ENCODE peak calls at places on chromosomes 3 and 15, in six cellular contexts. Z is A549, C is HepG2, P is K562, E is endothelial cell of umbilical vein, S is GM12878. B is an unnamed sample.

GRCh38 chr3:152470893-152471292 is 202.2 kb downstream of the MBNL1 start:
- DNase-seq in Z (no peak), C (no peak), P (no peak), E (no peak), S (no peak), B (no peak)

GRCh38 chr15:25061808-25062550 is 107.2 kb downstream of the SNRPN start:
- DNase-seq in Z (no peak), C (no peak), P (no peak), E (no peak), S (no peak), B (no peak)

GRCh38 chr15:71512281-71513016 is 297.9 kb upstream of the NR2E3 start:
- DNase-seq in Z (no peak), C (peak), P (no peak), E (no peak), S (no peak), B (no peak)

GRCh38 chr3:171351676-171352075 is 108.5 kb downstream of the TNIK start:
- DNase-seq in Z (no peak), C (no peak), P (no peak), E (peak), S (no peak), B (peak)

GRCh38 chr3:124780767-124781485 is 50.7 kb downstream of the UMPS start:
- DNase-seq in Z (no peak), C (no peak), P (no peak), E (peak), S (no peak), B (peak)

GRCh38 chr3:48532271-48532973 is 24.2 kb downstream of the PFKFB4 start:
- DNase-seq in Z (no peak), C (no peak), P (no peak), E (no peak), S (no peak), B (no peak)

GRCh38 chr3:31265646-31266423 is 266.9 kb upstream of the STT3B start:
- DNase-seq in Z (no peak), C (no peak), P (no peak), E (peak), S (no peak), B (peak)

GRCh38 chr3:131396170-131396569 is 14.6 kb downstream of the NUDT16 start:
- DNase-seq in Z (no peak), C (no peak), P (no peak), E (no peak), S (no peak), B (peak)

GRCh38 chr15:101049282-101049681 is 130.1 kb downstream of the LRRK1 start:
- DNase-seq in Z (no peak), C (no peak), P (no peak), E (no peak), S (no peak), B (no peak)

GRCh38 chr3:154931484-154931883 is 148.6 kb upstream of the MME start:
- DNase-seq in Z (no peak), C (no peak), P (no peak), E (no peak), S (no peak), B (no peak)

GRCh38 chr3:8238434-8238833 is 263.2 kb upstream of the LMCD1 start:
- DNase-seq in Z (no peak), C (no peak), P (no peak), E (no peak), S (no peak), B (no peak)
- H3K4me3 ChIP-seq in Z (no peak), C (no peak), P (no peak), E (no peak), S (no peak), B (no peak)

DNA sequence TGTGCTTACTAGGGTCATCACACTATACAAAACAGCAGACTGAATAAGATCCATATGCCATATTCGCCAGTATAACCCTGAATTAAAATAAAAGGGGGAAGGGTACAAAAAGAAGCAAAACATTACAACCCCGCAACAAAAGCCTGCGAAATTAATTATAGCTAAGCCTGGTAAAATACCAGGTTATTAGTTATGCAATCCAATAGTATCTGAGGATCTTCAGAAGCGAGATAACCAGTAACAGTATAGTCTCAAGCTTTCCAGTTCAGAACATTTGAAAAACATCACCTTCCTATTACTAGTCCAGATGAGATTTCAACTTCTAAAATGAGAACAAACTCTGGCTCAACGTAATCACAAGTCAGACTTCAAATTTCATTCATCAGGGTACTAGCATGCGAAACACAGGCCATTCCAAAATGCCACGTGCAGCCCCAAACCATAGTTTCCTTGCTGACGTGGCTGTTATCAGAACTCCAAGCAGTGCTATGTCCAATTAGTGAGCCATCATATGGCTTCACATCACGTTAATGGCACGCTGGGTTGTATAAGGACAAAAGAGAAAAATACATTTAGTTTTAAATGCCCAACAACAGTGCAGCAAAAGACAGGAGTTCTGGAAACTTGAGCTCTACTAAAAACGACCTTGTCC is 1.1 kb downstream of the SSR3 start:
- DNase-seq in Z (no peak), C (peak), P (no peak), E (peak), S (no peak), B (peak)
- TF ChIP-seq POLR2A in Z (no peak), C (no peak), P (no peak), E (peak), S (no peak), B (no peak)

GRCh38 chr3:160778480-160778879 is 22.4 kb downstream of the PPM1L start:
- DNase-seq in Z (no peak), C (no peak), P (no peak), E (no peak), S (no peak), B (no peak)
- TF ChIP-seq MYC in Z (no peak), C (no peak), P (no peak), E (no peak), S (no peak), B (no peak)

GRCh38 chr3:19961960-19962359 is 15.1 kb downstream of the RAB5A start:
- DNase-seq in Z (no peak), C (no peak), P (no peak), E (no peak), S (no peak), B (no peak)
- H3K4me3 ChIP-seq in Z (no peak), C (no peak), P (no peak), E (no peak), S (no peak), B (no peak)

GRCh38 chr15:89243691-89244511 is at the start of gene FANCI:
- DNase-seq in Z (peak), C (peak), P (peak), E (peak), S (peak), B (peak)
- TF ChIP-seq POLR2A in Z (peak), C (peak), P (peak), E (no peak), S (peak), B (peak)